ENCODE peak calls at places on chromosome 3, in five cellular contexts. N is activated CD8-positive, alpha-beta T cell treated with anti-CD3 and anti-CD28 coated beads for 36 hours; I is GDM1; E is AG04450; M is NCI-H1105. W is an unnamed sample.

GRCh38 chr3:196388946-196389345 is 43.3 kb downstream of the UBXN7 start:
- DNase-seq in N (no peak), I (no peak), E (no peak), M (no peak), W (no peak)

GRCh38 chr3:153679711-153680110 is 441.5 kb upstream of the ARHGEF26 start:
- DNase-seq in N (no peak), I (no peak), E (no peak), M (no peak), W (no peak)

GRCh38 chr3:141410861-141411771 is 42.8 kb downstream of the ZBTB38 start:
- DNase-seq in N (peak), I (no peak), E (no peak), M (no peak), W (peak)

GRCh38 chr3:71478568-71478967 is 105.0 kb downstream of the FOXP1 start:
- DNase-seq in N (peak), I (no peak), E (no peak), M (no peak), W (no peak)

GRCh38 chr3:152644478-152644877 is 190.5 kb upstream of the P2RY1 start:
- DNase-seq in N (no peak), I (no peak), E (no peak), M (no peak), W (no peak)

GRCh38 chr3:102466001-102466400 is 31.2 kb downstream of the ZPLD1 start:
- DNase-seq in N (no peak), I (no peak), E (no peak), M (no peak), W (no peak)

GRCh38 chr3:129314757-129315385 is 36.2 kb downstream of the HMCES start:
- DNase-seq in N (peak), I (peak), E (no peak), M (peak), W (peak)

GRCh38 chr3:196969660-196970546 is 1.3 kb upstream of the PIGZ start:
- DNase-seq in N (peak), I (peak), E (no peak), M (peak), W (peak)

GRCh38 chr3:161672478-161672877 is 175.9 kb downstream of the OTOL1 start:
- DNase-seq in N (no peak), I (no peak), E (no peak), M (no peak), W (no peak)

GRCh38 chr3:169268942-169269460 is 394.5 kb downstream of the MECOM start:
- DNase-seq in N (no peak), I (no peak), E (no peak), M (peak), W (no peak)

GRCh38 chr3:38126121-38126892 is 10.6 kb downstream of the ACAA1 start:
- DNase-seq in N (no peak), I (no peak), E (no peak), M (no peak), W (no peak)

GRCh38 chr3:49681232-49681522 is 7.0 kb downstream of the APEH start:
- DNase-seq in N (no peak), I (no peak), E (no peak), M (no peak), W (no peak)

GRCh38 chr3:66397745-66398144 is 103.1 kb downstream of the LRIG1 start:
- DNase-seq in N (no peak), I (no peak), E (no peak), M (no peak), W (no peak)

GRCh38 chr3:111989061-111989678 is 9.6 kb upstream of the TAGLN3 start:
- DNase-seq in N (no peak), I (no peak), E (peak), M (peak), W (peak)

GRCh38 chr3:38649500-38650247 is at the start of gene SCN5A:
- DNase-seq in N (peak), I (no peak), E (no peak), M (peak), W (peak)

GRCh38 chr3:17850448-17850847 is 108.0 kb upstream of the TBC1D5 start:
- DNase-seq in N (no peak), I (peak), E (no peak), M (no peak), W (no peak)

GRCh38 chr3:187062526-187063177 is 76.6 kb downstream of the RPL39L start:
- DNase-seq in N (no peak), I (no peak), E (peak), M (no peak), W (no peak)

GRCh38 chr3:71172951-71173350 is 410.6 kb downstream of the FOXP1 start:
- DNase-seq in N (no peak), I (no peak), E (peak), M (no peak), W (no peak)

GRCh38 chr3:97720417-97720816 is 44.1 kb upstream of the ARL6 start:
- DNase-seq in N (no peak), I (no peak), E (no peak), M (peak), W (no peak)

W was measured in SJSA1.